ENCODE peak calls at places on chromosomes 12 and 14, in ten cellular contexts. One of them, this sample, is unnamed.

GRCh38 chr12:71014180-71014785 is 93.7 kb upstream of the PTPRR start:
- DNase-seq in activated T-cell treated with anti-CD3 and anti-CD28 coated beads for 1 hour: no peak
- DNase-seq in Caki2: peak; percentile 67
- DNase-seq in DMS 273 treated with DMSO at 0.1 percent for 48 hours: no peak
- DNase-seq in Panc1: no peak
- DNase-seq in astrocyte of the spinal cord: peak; percentile 49
- DNase-seq in fibroblast of pulmonary artery: peak; percentile 88
- DNase-seq in fibroblast of the conjunctiva: peak; percentile 69
- DNase-seq in HCT116: peak; percentile 51
- DNase-seq in cardiac muscle cell: peak; percentile 55
- DNase-seq in this sample: no peak

GRCh38 chr12:24198070-24198469 is 248.6 kb upstream of the SOX5 start:
- DNase-seq in astrocyte of the spinal cord: peak; percentile 79
- DNase-seq in fibroblast of pulmonary artery: peak; percentile 18
- DNase-seq in Panc1: no peak
- DNase-seq in DMS 273 treated with DMSO at 0.1 percent for 48 hours: no peak
- DNase-seq in fibroblast of the conjunctiva: no peak
- DNase-seq in Caki2: no peak
- DNase-seq in HCT116: no peak
- DNase-seq in cardiac muscle cell: no peak
- DNase-seq in activated T-cell treated with anti-CD3 and anti-CD28 coated beads for 1 hour: no peak
- DNase-seq in this sample: no peak

GRCh38 chr14:36522347-36522971 is 2.4 kb upstream of the NKX2-1 start:
- DNase-seq in HCT116: no peak
- DNase-seq in DMS 273 treated with DMSO at 0.1 percent for 48 hours: no peak
- DNase-seq in activated T-cell treated with anti-CD3 and anti-CD28 coated beads for 1 hour: no peak
- DNase-seq in Caki2: no peak
- DNase-seq in astrocyte of the spinal cord: no peak
- DNase-seq in Panc1: no peak
- DNase-seq in cardiac muscle cell: no peak
- DNase-seq in fibroblast of the conjunctiva: no peak
- DNase-seq in fibroblast of pulmonary artery: no peak
- DNase-seq in this sample: no peak

GRCh38 chr14:68574906-68575305 is 218.0 kb downstream of the ZFP36L1 start:
- DNase-seq in Panc1: no peak
- DNase-seq in DMS 273 treated with DMSO at 0.1 percent for 48 hours: no peak
- DNase-seq in cardiac muscle cell: no peak
- DNase-seq in fibroblast of the conjunctiva: no peak
- DNase-seq in activated T-cell treated with anti-CD3 and anti-CD28 coated beads for 1 hour: no peak
- DNase-seq in fibroblast of pulmonary artery: peak; percentile 74
- DNase-seq in Caki2: no peak
- DNase-seq in HCT116: no peak
- DNase-seq in astrocyte of the spinal cord: peak; percentile 48
- DNase-seq in this sample: no peak

GRCh38 chr12:65965358-65965757 is 141.1 kb downstream of the HMGA2 start:
- DNase-seq in fibroblast of pulmonary artery: no peak
- DNase-seq in Panc1: no peak
- DNase-seq in activated T-cell treated with anti-CD3 and anti-CD28 coated beads for 1 hour: no peak
- DNase-seq in HCT116: no peak
- DNase-seq in astrocyte of the spinal cord: peak; percentile 87
- DNase-seq in cardiac muscle cell: no peak
- DNase-seq in Caki2: peak; percentile 63
- DNase-seq in DMS 273 treated with DMSO at 0.1 percent for 48 hours: no peak
- DNase-seq in fibroblast of the conjunctiva: no peak
- DNase-seq in this sample: no peak

GRCh38 chr14:103123634-103124500 is 606 bp downstream of the TNFAIP2 start:
- DNase-seq in DMS 273 treated with DMSO at 0.1 percent for 48 hours: no peak
- DNase-seq in cardiac muscle cell: no peak
- DNase-seq in fibroblast of the conjunctiva: no peak
- DNase-seq in astrocyte of the spinal cord: no peak
- DNase-seq in Panc1: no peak
- DNase-seq in fibroblast of pulmonary artery: peak; percentile 41
- DNase-seq in activated T-cell treated with anti-CD3 and anti-CD28 coated beads for 1 hour: no peak
- DNase-seq in Caki2: peak; percentile 52
- DNase-seq in HCT116: no peak
- DNase-seq in this sample: no peak

GRCh38 chr12:108360487-108360886 is 21.4 kb upstream of the CMKLR1 start:
- DNase-seq in astrocyte of the spinal cord: peak; percentile 76
- DNase-seq in HCT116: no peak
- DNase-seq in DMS 273 treated with DMSO at 0.1 percent for 48 hours: no peak
- DNase-seq in fibroblast of pulmonary artery: no peak
- DNase-seq in cardiac muscle cell: no peak
- DNase-seq in Panc1: no peak
- DNase-seq in activated T-cell treated with anti-CD3 and anti-CD28 coated beads for 1 hour: no peak
- DNase-seq in fibroblast of the conjunctiva: no peak
- DNase-seq in Caki2: peak; percentile 22
- DNase-seq in this sample: peak; percentile 71

GRCh38 chr12:7241404-7242005 is 52.0 kb downstream of the PEX5 start:
- DNase-seq in astrocyte of the spinal cord: peak; percentile 10
- DNase-seq in fibroblast of pulmonary artery: peak; percentile 3
- DNase-seq in fibroblast of the conjunctiva: no peak
- DNase-seq in DMS 273 treated with DMSO at 0.1 percent for 48 hours: no peak
- DNase-seq in Panc1: no peak
- DNase-seq in cardiac muscle cell: no peak
- DNase-seq in activated T-cell treated with anti-CD3 and anti-CD28 coated beads for 1 hour: no peak
- DNase-seq in Caki2: no peak
- DNase-seq in HCT116: no peak
- DNase-seq in this sample: no peak

GRCh38 chr14:79693935-79694334 is 517.4 kb downstream of the DIO2 start:
- DNase-seq in cardiac muscle cell: no peak
- DNase-seq in HCT116: no peak
- DNase-seq in Panc1: no peak
- DNase-seq in activated T-cell treated with anti-CD3 and anti-CD28 coated beads for 1 hour: no peak
- DNase-seq in Caki2: no peak
- DNase-seq in astrocyte of the spinal cord: no peak
- DNase-seq in fibroblast of the conjunctiva: no peak
- DNase-seq in fibroblast of pulmonary artery: no peak
- DNase-seq in DMS 273 treated with DMSO at 0.1 percent for 48 hours: no peak
- DNase-seq in this sample: no peak

GRCh38 chr12:1531160-1531653 is 63.2 kb downstream of the FBXL14 start:
- DNase-seq in HCT116: no peak
- DNase-seq in Caki2: no peak
- DNase-seq in Panc1: no peak
- DNase-seq in astrocyte of the spinal cord: no peak
- DNase-seq in DMS 273 treated with DMSO at 0.1 percent for 48 hours: no peak
- DNase-seq in activated T-cell treated with anti-CD3 and anti-CD28 coated beads for 1 hour: peak; percentile 7
- DNase-seq in fibroblast of the conjunctiva: no peak
- DNase-seq in cardiac muscle cell: no peak
- DNase-seq in fibroblast of pulmonary artery: no peak
- DNase-seq in this sample: no peak

GRCh38 chr12:117188961-117189724 is 1.1 kb downstream of the FBXO21 start:
- DNase-seq in fibroblast of pulmonary artery: peak; percentile 65
- DNase-seq in fibroblast of the conjunctiva: peak; percentile 5
- DNase-seq in astrocyte of the spinal cord: peak; percentile 53
- DNase-seq in HCT116: no peak
- DNase-seq in cardiac muscle cell: no peak
- DNase-seq in Panc1: no peak
- DNase-seq in DMS 273 treated with DMSO at 0.1 percent for 48 hours: no peak
- DNase-seq in activated T-cell treated with anti-CD3 and anti-CD28 coated beads for 1 hour: no peak
- DNase-seq in Caki2: no peak
- DNase-seq in this sample: peak; percentile 12

GRCh38 chr14:51293149-51293925 is 53.3 kb downstream of the TMX1 start:
- DNase-seq in HCT116: no peak
- DNase-seq in fibroblast of pulmonary artery: peak; percentile 65
- DNase-seq in activated T-cell treated with anti-CD3 and anti-CD28 coated beads for 1 hour: no peak
- DNase-seq in astrocyte of the spinal cord: peak; percentile 61
- DNase-seq in DMS 273 treated with DMSO at 0.1 percent for 48 hours: no peak
- DNase-seq in cardiac muscle cell: no peak
- DNase-seq in fibroblast of the conjunctiva: no peak
- DNase-seq in Caki2: no peak
- DNase-seq in Panc1: no peak
- DNase-seq in this sample: no peak

GRCh38 chr14:34851395-34851794 is 23.8 kb downstream of the BAZ1A start:
- DNase-seq in DMS 273 treated with DMSO at 0.1 percent for 48 hours: no peak
- DNase-seq in Caki2: no peak
- DNase-seq in astrocyte of the spinal cord: peak; percentile 38
- DNase-seq in cardiac muscle cell: no peak
- DNase-seq in HCT116: no peak
- DNase-seq in Panc1: no peak
- DNase-seq in activated T-cell treated with anti-CD3 and anti-CD28 coated beads for 1 hour: no peak
- DNase-seq in fibroblast of the conjunctiva: no peak
- DNase-seq in fibroblast of pulmonary artery: peak; percentile 92
- DNase-seq in this sample: no peak

GRCh38 chr14:55052259-55052930 is 948 bp downstream of the MAPK1IP1L start:
- DNase-seq in Caki2: no peak
- DNase-seq in cardiac muscle cell: no peak
- DNase-seq in Panc1: no peak
- DNase-seq in astrocyte of the spinal cord: peak; percentile 38
- DNase-seq in HCT116: no peak
- DNase-seq in fibroblast of the conjunctiva: no peak
- DNase-seq in fibroblast of pulmonary artery: peak; percentile 51
- DNase-seq in DMS 273 treated with DMSO at 0.1 percent for 48 hours: no peak
- DNase-seq in activated T-cell treated with anti-CD3 and anti-CD28 coated beads for 1 hour: no peak
- DNase-seq in this sample: no peak

GRCh38 chr12:115572440-115572839 is 705.1 kb downstream of the MED13L start:
- DNase-seq in fibroblast of the conjunctiva: no peak
- DNase-seq in Panc1: no peak
- DNase-seq in fibroblast of pulmonary artery: peak; percentile 34
- DNase-seq in activated T-cell treated with anti-CD3 and anti-CD28 coated beads for 1 hour: no peak
- DNase-seq in DMS 273 treated with DMSO at 0.1 percent for 48 hours: no peak
- DNase-seq in cardiac muscle cell: no peak
- DNase-seq in HCT116: no peak
- DNase-seq in Caki2: no peak
- DNase-seq in astrocyte of the spinal cord: no peak
- DNase-seq in this sample: no peak

GRCh38 chr14:28954025-28954424 is 187.4 kb downstream of the FOXG1 start:
- DNase-seq in fibroblast of the conjunctiva: no peak
- DNase-seq in HCT116: no peak
- DNase-seq in Panc1: no peak
- DNase-seq in activated T-cell treated with anti-CD3 and anti-CD28 coated beads for 1 hour: no peak
- DNase-seq in Caki2: no peak
- DNase-seq in fibroblast of pulmonary artery: no peak
- DNase-seq in cardiac muscle cell: no peak
- DNase-seq in astrocyte of the spinal cord: no peak
- DNase-seq in DMS 273 treated with DMSO at 0.1 percent for 48 hours: no peak
- DNase-seq in this sample: no peak

GRCh38 chr12:107649615-107650014 is 36.0 kb upstream of the PWP1 start:
- DNase-seq in astrocyte of the spinal cord: no peak
- DNase-seq in cardiac muscle cell: no peak
- DNase-seq in activated T-cell treated with anti-CD3 and anti-CD28 coated beads for 1 hour: no peak
- DNase-seq in DMS 273 treated with DMSO at 0.1 percent for 48 hours: no peak
- DNase-seq in Panc1: no peak
- DNase-seq in HCT116: no peak
- DNase-seq in fibroblast of the conjunctiva: no peak
- DNase-seq in Caki2: no peak
- DNase-seq in fibroblast of pulmonary artery: no peak
- DNase-seq in this sample: no peak

GRCh38 chr12:86261606-86262005 is 5.4 kb upstream of the MGAT4C start:
- DNase-seq in Caki2: no peak
- DNase-seq in DMS 273 treated with DMSO at 0.1 percent for 48 hours: no peak
- DNase-seq in cardiac muscle cell: no peak
- DNase-seq in astrocyte of the spinal cord: no peak
- DNase-seq in HCT116: no peak
- DNase-seq in Panc1: no peak
- DNase-seq in activated T-cell treated with anti-CD3 and anti-CD28 coated beads for 1 hour: no peak
- DNase-seq in fibroblast of the conjunctiva: no peak
- DNase-seq in fibroblast of pulmonary artery: no peak
- DNase-seq in this sample: no peak

GRCh38 chr12:5796171-5797091 is 148.6 kb downstream of the ANO2 start:
- DNase-seq in cardiac muscle cell: peak; percentile 75
- DNase-seq in DMS 273 treated with DMSO at 0.1 percent for 48 hours: no peak
- DNase-seq in fibroblast of pulmonary artery: peak; percentile 3
- DNase-seq in Caki2: no peak
- DNase-seq in HCT116: no peak
- DNase-seq in fibroblast of the conjunctiva: no peak
- DNase-seq in astrocyte of the spinal cord: no peak
- DNase-seq in activated T-cell treated with anti-CD3 and anti-CD28 coated beads for 1 hour: no peak
- DNase-seq in Panc1: peak; percentile 1
- DNase-seq in this sample: no peak

GRCh38 chr12:75969768-75970167 is 61.8 kb downstream of the PHLDA1 start:
- DNase-seq in fibroblast of the conjunctiva: no peak
- DNase-seq in cardiac muscle cell: no peak
- DNase-seq in activated T-cell treated with anti-CD3 and anti-CD28 coated beads for 1 hour: no peak
- DNase-seq in fibroblast of pulmonary artery: peak; percentile 41
- DNase-seq in Caki2: no peak
- DNase-seq in astrocyte of the spinal cord: no peak
- DNase-seq in Panc1: no peak
- DNase-seq in HCT116: no peak
- DNase-seq in DMS 273 treated with DMSO at 0.1 percent for 48 hours: no peak
- DNase-seq in this sample: no peak

GRCh38 chr14:22850944-22851790 is 14.8 kb downstream of the MMP14 start:
- DNase-seq in cardiac muscle cell: no peak
- DNase-seq in astrocyte of the spinal cord: peak; percentile 95
- DNase-seq in fibroblast of pulmonary artery: peak; percentile 95
- DNase-seq in activated T-cell treated with anti-CD3 and anti-CD28 coated beads for 1 hour: no peak
- DNase-seq in HCT116: no peak
- DNase-seq in Caki2: no peak
- DNase-seq in DMS 273 treated with DMSO at 0.1 percent for 48 hours: no peak
- DNase-seq in fibroblast of the conjunctiva: peak; percentile 91
- DNase-seq in Panc1: no peak
- DNase-seq in this sample: peak; percentile 76

GRCh38 chr12:55696141-55696540 is 11.6 kb downstream of the ITGA7 start:
- DNase-seq in activated T-cell treated with anti-CD3 and anti-CD28 coated beads for 1 hour: no peak
- DNase-seq in DMS 273 treated with DMSO at 0.1 percent for 48 hours: no peak
- DNase-seq in HCT116: no peak
- DNase-seq in cardiac muscle cell: no peak
- DNase-seq in Caki2: no peak
- DNase-seq in fibroblast of pulmonary artery: no peak
- DNase-seq in fibroblast of the conjunctiva: no peak
- DNase-seq in astrocyte of the spinal cord: no peak
- DNase-seq in Panc1: no peak
- DNase-seq in this sample: no peak

GRCh38 chr12:54167500-54167896 is 21.3 kb downstream of the SMUG1 start:
- DNase-seq in astrocyte of the spinal cord: no peak
- DNase-seq in cardiac muscle cell: no peak
- DNase-seq in fibroblast of the conjunctiva: no peak
- DNase-seq in HCT116: no peak
- DNase-seq in fibroblast of pulmonary artery: no peak
- DNase-seq in Caki2: no peak
- DNase-seq in Panc1: no peak
- DNase-seq in DMS 273 treated with DMSO at 0.1 percent for 48 hours: no peak
- DNase-seq in activated T-cell treated with anti-CD3 and anti-CD28 coated beads for 1 hour: no peak
- DNase-seq in this sample: no peak

GRCh38 chr12:94041833-94042232 is 106.5 kb upstream of the PLXNC1 start:
- DNase-seq in cardiac muscle cell: no peak
- DNase-seq in Caki2: no peak
- DNase-seq in astrocyte of the spinal cord: no peak
- DNase-seq in HCT116: no peak
- DNase-seq in fibroblast of pulmonary artery: no peak
- DNase-seq in activated T-cell treated with anti-CD3 and anti-CD28 coated beads for 1 hour: no peak
- DNase-seq in DMS 273 treated with DMSO at 0.1 percent for 48 hours: peak; percentile 5
- DNase-seq in Panc1: no peak
- DNase-seq in fibroblast of the conjunctiva: no peak
- DNase-seq in this sample: no peak

GRCh38 chr12:124174406-124174805 is 120.5 kb upstream of the RFLNA start:
- DNase-seq in cardiac muscle cell: no peak
- DNase-seq in fibroblast of the conjunctiva: peak; percentile 28
- DNase-seq in fibroblast of pulmonary artery: peak; percentile 18
- DNase-seq in HCT116: no peak
- DNase-seq in Panc1: no peak
- DNase-seq in Caki2: no peak
- DNase-seq in astrocyte of the spinal cord: peak; percentile 71
- DNase-seq in DMS 273 treated with DMSO at 0.1 percent for 48 hours: no peak
- DNase-seq in activated T-cell treated with anti-CD3 and anti-CD28 coated beads for 1 hour: no peak
- DNase-seq in this sample: no peak

GRCh38 chr14:78202178-78202577 is 32.0 kb downstream of the NRXN3 start:
- DNase-seq in activated T-cell treated with anti-CD3 and anti-CD28 coated beads for 1 hour: no peak
- DNase-seq in astrocyte of the spinal cord: no peak
- DNase-seq in DMS 273 treated with DMSO at 0.1 percent for 48 hours: no peak
- DNase-seq in HCT116: no peak
- DNase-seq in Caki2: no peak
- DNase-seq in fibroblast of the conjunctiva: no peak
- DNase-seq in Panc1: no peak
- DNase-seq in cardiac muscle cell: no peak
- DNase-seq in fibroblast of pulmonary artery: no peak
- DNase-seq in this sample: no peak